ENCODE peak calls at places on chromosomes 3 and 15, in nine cellular contexts. G is SW480; C is nucleus accumbens; W is aorta; M is activated naive CD4-positive, alpha-beta T cell; V is ecto neural progenitor cell; P is activated CD4-positive, alpha-beta T cell treated with anti-CD3 and anti-CD28 coated beads, Interleukin-2, amount 50 U/mL, for 48 hours; S is stimulated activated CD4-positive, alpha-beta T cell treated with anti-CD3 and anti-CD28 coated beads, Interleukin-4, amount 100 ng/mL, for 48 hours; A is putamen. K is an unnamed sample.

GRCh38 chr3:197539651-197540051 is 16.1 kb downstream of the BDH1 start:
- DNase-seq in G (no peak), C (no peak), W (no peak), M (no peak), V (no peak), P (no peak), S (no peak), A (no peak), K (no peak)

GRCh38 chr15:54026258-54026657 is 48.0 kb downstream of the UNC13C start:
- DNase-seq in G (no peak), C (no peak), W (no peak), M (no peak), V (no peak), P (no peak), S (no peak), A (no peak), K (no peak)

GRCh38 chr3:114494498-114494897 is 200.7 kb downstream of the TIGIT start:
- DNase-seq in G (no peak), C (no peak), W (no peak), M (no peak), V (no peak), P (no peak), S (no peak), A (no peak), K (no peak)

GRCh38 chr3:168249048-168249538 is 153.4 kb upstream of the GOLIM4 start:
- DNase-seq in G (peak), C (no peak), W (peak), M (no peak), V (no peak), P (no peak), S (no peak), A (no peak), K (no peak)

GRCh38 chr3:168249539-168250414 is 154.1 kb upstream of the GOLIM4 start:
- DNase-seq in G (peak), C (peak), W (peak), M (no peak), V (peak), P (peak), S (no peak), A (peak), K (peak)

GRCh38 chr3:183560607-183561006 is 5.1 kb upstream of the KLHL6 start:
- DNase-seq in G (no peak), C (no peak), W (no peak), M (no peak), V (no peak), P (no peak), S (no peak), A (no peak), K (no peak)

GRCh38 chr3:49199244-49199899 is 28.0 kb downstream of the KLHDC8B start:
- DNase-seq in G (no peak), C (no peak), W (peak), M (no peak), V (peak), P (peak), S (peak), A (peak), K (peak)

GRCh38 chr15:77187751-77188464 is 117.0 kb upstream of the TSPAN3 start:
- DNase-seq in G (no peak), C (no peak), W (no peak), M (no peak), V (no peak), P (no peak), S (no peak), A (peak), K (no peak)

GRCh38 chr3:155919728-155920127 is 49.3 kb downstream of the GMPS start:
- DNase-seq in G (no peak), C (no peak), W (no peak), M (no peak), V (no peak), P (no peak), S (no peak), A (no peak), K (no peak)

GRCh38 chr15:80210612-80211554 is 41.1 kb downstream of the CTXND1 start:
- DNase-seq in G (no peak), C (no peak), W (no peak), M (no peak), V (no peak), P (no peak), S (no peak), A (no peak), K (no peak)